ENCODE peak calls at places on chromosomes 12 and 14, in ten cellular contexts. One of them, this sample, is unnamed.

GRCh38 chr14:88835661-88836060 is 11.2 kb downstream of the TTC8 start:
- DNase-seq in left ventricle myocardium inferior: no peak
- DNase-seq in CD8-positive, alpha-beta memory T cell: no peak
- DNase-seq in mucosa of descending colon: no peak
- DNase-seq in adipocyte: peak; percentile 57
- DNase-seq in right atrium auricular region: no peak
- DNase-seq in lung: no peak
- DNase-seq in prostate gland: no peak
- DNase-seq in upper lobe of right lung: no peak
- DNase-seq in GM23338: no peak
- DNase-seq in this sample: no peak

GRCh38 chr12:24444634-24445033 is 495.2 kb upstream of the SOX5 start:
- DNase-seq in left ventricle myocardium inferior: no peak
- DNase-seq in CD8-positive, alpha-beta memory T cell: no peak
- DNase-seq in mucosa of descending colon: no peak
- DNase-seq in adipocyte: no peak
- DNase-seq in right atrium auricular region: no peak
- DNase-seq in lung: no peak
- DNase-seq in prostate gland: no peak
- DNase-seq in upper lobe of right lung: no peak
- DNase-seq in GM23338: no peak
- DNase-seq in this sample: no peak

GRCh38 chr14:96940009-96940408 is 142.8 kb downstream of the VRK1 start:
- DNase-seq in left ventricle myocardium inferior: no peak
- DNase-seq in CD8-positive, alpha-beta memory T cell: no peak
- DNase-seq in mucosa of descending colon: no peak
- DNase-seq in adipocyte: no peak
- DNase-seq in right atrium auricular region: no peak
- DNase-seq in lung: no peak
- DNase-seq in prostate gland: no peak
- DNase-seq in upper lobe of right lung: no peak
- DNase-seq in GM23338: peak; percentile 27
- DNase-seq in this sample: no peak

GRCh38 chr12:81229718-81230117 is 151.8 kb downstream of the ACSS3 start:
- DNase-seq in left ventricle myocardium inferior: no peak
- DNase-seq in CD8-positive, alpha-beta memory T cell: no peak
- DNase-seq in mucosa of descending colon: no peak
- DNase-seq in adipocyte: no peak
- DNase-seq in right atrium auricular region: no peak
- DNase-seq in lung: no peak
- DNase-seq in prostate gland: no peak
- DNase-seq in upper lobe of right lung: no peak
- DNase-seq in GM23338: no peak
- DNase-seq in this sample: no peak

GRCh38 chr12:70784042-70784668 is 136.4 kb downstream of the PTPRR start:
- DNase-seq in left ventricle myocardium inferior: no peak
- DNase-seq in CD8-positive, alpha-beta memory T cell: no peak
- DNase-seq in mucosa of descending colon: no peak
- DNase-seq in adipocyte: no peak
- DNase-seq in right atrium auricular region: no peak
- DNase-seq in lung: no peak
- DNase-seq in prostate gland: no peak
- DNase-seq in upper lobe of right lung: peak; percentile 57
- DNase-seq in GM23338: no peak
- DNase-seq in this sample: no peak

GRCh38 chr12:109983432-109984142 is 12.6 kb downstream of the GIT2 start:
- DNase-seq in left ventricle myocardium inferior: no peak
- DNase-seq in CD8-positive, alpha-beta memory T cell: no peak
- DNase-seq in mucosa of descending colon: no peak
- DNase-seq in adipocyte: no peak
- DNase-seq in right atrium auricular region: no peak
- DNase-seq in lung: peak; percentile 42
- DNase-seq in prostate gland: no peak
- DNase-seq in upper lobe of right lung: no peak
- DNase-seq in GM23338: no peak
- DNase-seq in this sample: no peak

GRCh38 chr12:63949902-63950301 is 105.4 kb downstream of the SRGAP1 start:
- DNase-seq in left ventricle myocardium inferior: no peak
- DNase-seq in CD8-positive, alpha-beta memory T cell: no peak
- DNase-seq in mucosa of descending colon: no peak
- DNase-seq in adipocyte: no peak
- DNase-seq in right atrium auricular region: no peak
- DNase-seq in lung: no peak
- DNase-seq in prostate gland: no peak
- DNase-seq in upper lobe of right lung: no peak
- DNase-seq in GM23338: no peak
- DNase-seq in this sample: no peak

GRCh38 chr12:126747530-126748149 is 1519.3 kb upstream of the TMEM132C start:
- DNase-seq in left ventricle myocardium inferior: peak; percentile 42
- DNase-seq in CD8-positive, alpha-beta memory T cell: no peak
- DNase-seq in mucosa of descending colon: no peak
- DNase-seq in adipocyte: peak; percentile 27
- DNase-seq in right atrium auricular region: no peak
- DNase-seq in lung: peak; percentile 53
- DNase-seq in prostate gland: no peak
- DNase-seq in upper lobe of right lung: peak; percentile 77
- DNase-seq in GM23338: peak; percentile 40
- DNase-seq in this sample: no peak

GRCh38 chr14:68040633-68041369 is 221.2 kb downstream of the RAD51B start:
- DNase-seq in left ventricle myocardium inferior: no peak
- DNase-seq in CD8-positive, alpha-beta memory T cell: no peak
- DNase-seq in mucosa of descending colon: no peak
- DNase-seq in adipocyte: no peak
- DNase-seq in right atrium auricular region: no peak
- DNase-seq in lung: no peak
- DNase-seq in prostate gland: no peak
- DNase-seq in upper lobe of right lung: no peak
- DNase-seq in GM23338: peak; percentile 63
- DNase-seq in this sample: no peak

GRCh38 chr14:33774866-33775519 is 175.9 kb downstream of the EGLN3 start:
- DNase-seq in left ventricle myocardium inferior: no peak
- DNase-seq in CD8-positive, alpha-beta memory T cell: no peak
- DNase-seq in mucosa of descending colon: no peak
- DNase-seq in adipocyte: peak; percentile 24
- DNase-seq in right atrium auricular region: no peak
- DNase-seq in lung: no peak
- DNase-seq in prostate gland: no peak
- DNase-seq in upper lobe of right lung: no peak
- DNase-seq in GM23338: no peak
- DNase-seq in this sample: no peak

GRCh38 chr14:99389171-99389826 is 91.4 kb downstream of the SETD3 start:
- DNase-seq in left ventricle myocardium inferior: no peak
- DNase-seq in CD8-positive, alpha-beta memory T cell: peak; percentile 4
- DNase-seq in mucosa of descending colon: no peak
- DNase-seq in adipocyte: peak; percentile 56
- DNase-seq in right atrium auricular region: no peak
- DNase-seq in lung: no peak
- DNase-seq in prostate gland: peak; percentile 21
- DNase-seq in upper lobe of right lung: peak; percentile 79
- DNase-seq in GM23338: peak; percentile 92
- DNase-seq in this sample: peak; percentile 55

GRCh38 chr12:4303750-4304149 is 17.3 kb upstream of the TIGAR start:
- DNase-seq in left ventricle myocardium inferior: no peak
- DNase-seq in CD8-positive, alpha-beta memory T cell: no peak
- DNase-seq in mucosa of descending colon: no peak
- DNase-seq in adipocyte: no peak
- DNase-seq in right atrium auricular region: no peak
- DNase-seq in lung: no peak
- DNase-seq in prostate gland: no peak
- DNase-seq in upper lobe of right lung: no peak
- DNase-seq in GM23338: no peak
- DNase-seq in this sample: no peak

GRCh38 chr12:4312251-4312650 is 8.8 kb upstream of the TIGAR start:
- DNase-seq in left ventricle myocardium inferior: no peak
- DNase-seq in CD8-positive, alpha-beta memory T cell: no peak
- DNase-seq in mucosa of descending colon: no peak
- DNase-seq in adipocyte: no peak
- DNase-seq in right atrium auricular region: no peak
- DNase-seq in lung: no peak
- DNase-seq in prostate gland: no peak
- DNase-seq in upper lobe of right lung: no peak
- DNase-seq in GM23338: no peak
- DNase-seq in this sample: no peak

GRCh38 chr12:4302881-4303280 is 18.1 kb upstream of the TIGAR start:
- DNase-seq in left ventricle myocardium inferior: no peak
- DNase-seq in CD8-positive, alpha-beta memory T cell: no peak
- DNase-seq in mucosa of descending colon: no peak
- DNase-seq in adipocyte: no peak
- DNase-seq in right atrium auricular region: no peak
- DNase-seq in lung: no peak
- DNase-seq in prostate gland: no peak
- DNase-seq in upper lobe of right lung: no peak
- DNase-seq in GM23338: no peak
- DNase-seq in this sample: no peak

GRCh38 chr12:4307593-4308333 is 13.2 kb upstream of the TIGAR start:
- DNase-seq in left ventricle myocardium inferior: peak; percentile 61
- DNase-seq in CD8-positive, alpha-beta memory T cell: no peak
- DNase-seq in mucosa of descending colon: peak; percentile 82
- DNase-seq in adipocyte: peak; percentile 85
- DNase-seq in right atrium auricular region: peak; percentile 74
- DNase-seq in lung: peak; percentile 58
- DNase-seq in prostate gland: peak; percentile 77
- DNase-seq in upper lobe of right lung: peak; percentile 72
- DNase-seq in GM23338: peak; percentile 95
- DNase-seq in this sample: no peak

GRCh38 chr12:4308334-4308960 is 12.6 kb upstream of the TIGAR start:
- DNase-seq in left ventricle myocardium inferior: no peak
- DNase-seq in CD8-positive, alpha-beta memory T cell: no peak
- DNase-seq in mucosa of descending colon: no peak
- DNase-seq in adipocyte: no peak
- DNase-seq in right atrium auricular region: no peak
- DNase-seq in lung: no peak
- DNase-seq in prostate gland: no peak
- DNase-seq in upper lobe of right lung: no peak
- DNase-seq in GM23338: peak; percentile 36
- DNase-seq in this sample: no peak
- H3K36me3 ChIP-seq in left ventricle myocardium inferior: no peaks in the 10 kb centered on the region
- H3K36me3 ChIP-seq in CD8-positive, alpha-beta memory T cell: peaks cover 19% of the 10 kb centered on the region
- H3K36me3 ChIP-seq in mucosa of descending colon: no peaks in the 10 kb centered on the region
- H3K36me3 ChIP-seq in adipocyte: peaks cover 8% of the 10 kb centered on the region
- H3K36me3 ChIP-seq in right atrium auricular region: peaks cover 5% of the 10 kb centered on the region
- H3K36me3 ChIP-seq in lung: peaks cover 2% of the 10 kb centered on the region
- H3K36me3 ChIP-seq in prostate gland: no peaks in the 10 kb centered on the region
- H3K36me3 ChIP-seq in upper lobe of right lung: peaks cover 4% of the 10 kb centered on the region
- H3K36me3 ChIP-seq in GM23338: peaks cover 4% of the 10 kb centered on the region
- H3K36me3 ChIP-seq in this sample: peaks cover 5% of the 10 kb centered on the region

GRCh38 chr12:922297-922696 is 27.2 kb downstream of the RAD52 start:
- DNase-seq in left ventricle myocardium inferior: no peak
- DNase-seq in CD8-positive, alpha-beta memory T cell: no peak
- DNase-seq in mucosa of descending colon: no peak
- DNase-seq in adipocyte: no peak
- DNase-seq in right atrium auricular region: no peak
- DNase-seq in lung: no peak
- DNase-seq in prostate gland: no peak
- DNase-seq in upper lobe of right lung: no peak
- DNase-seq in GM23338: no peak
- DNase-seq in this sample: no peak
- H3K36me3 ChIP-seq in left ventricle myocardium inferior: peaks cover 76% of the 10 kb centered on the region
- H3K36me3 ChIP-seq in CD8-positive, alpha-beta memory T cell: peaks cover 12% of the 10 kb centered on the region
- H3K36me3 ChIP-seq in mucosa of descending colon: peaks cover 5% of the 10 kb centered on the region
- H3K36me3 ChIP-seq in adipocyte: peaks cover 52% of the 10 kb centered on the region
- H3K36me3 ChIP-seq in right atrium auricular region: peaks cover 53% of the 10 kb centered on the region
- H3K36me3 ChIP-seq in lung: peaks cover 30% of the 10 kb centered on the region
- H3K36me3 ChIP-seq in prostate gland: no peaks in the 10 kb centered on the region
- H3K36me3 ChIP-seq in upper lobe of right lung: peaks cover 73% of the 10 kb centered on the region
- H3K36me3 ChIP-seq in GM23338: peaks cover 9% of the 10 kb centered on the region
- H3K36me3 ChIP-seq in this sample: peaks cover 8% of the 10 kb centered on the region

DNA sequence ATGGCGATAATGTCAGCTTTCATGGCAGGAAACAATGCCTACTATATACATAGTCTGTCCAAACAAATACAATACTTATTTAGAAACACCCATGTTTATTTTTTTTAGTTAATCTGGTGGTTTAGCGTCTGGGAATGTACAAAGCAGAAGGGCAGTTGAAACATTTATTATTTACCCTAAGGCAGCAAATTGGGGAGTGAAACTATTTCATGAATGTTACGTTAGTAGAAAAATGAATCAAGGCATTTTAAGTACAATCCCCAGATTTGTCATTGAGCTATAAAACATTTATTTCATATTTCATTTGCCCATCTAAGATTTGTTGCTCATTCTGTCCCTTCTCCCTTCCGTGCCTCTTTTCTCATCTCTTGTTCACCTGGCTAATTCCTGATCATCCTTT is 87.1 kb upstream of the ATF1 start:
- DNase-seq in left ventricle myocardium inferior: no peak
- DNase-seq in CD8-positive, alpha-beta memory T cell: no peak
- DNase-seq in mucosa of descending colon: no peak
- DNase-seq in adipocyte: peak; percentile 75
- DNase-seq in right atrium auricular region: no peak
- DNase-seq in lung: no peak
- DNase-seq in prostate gland: no peak
- DNase-seq in upper lobe of right lung: no peak
- DNase-seq in GM23338: no peak
- DNase-seq in this sample: no peak
- H3K36me3 ChIP-seq in left ventricle myocardium inferior: peaks cover 48% of the 10 kb centered on the region
- H3K36me3 ChIP-seq in CD8-positive, alpha-beta memory T cell: peaks cover 25% of the 10 kb centered on the region
- H3K36me3 ChIP-seq in mucosa of descending colon: no peaks in the 10 kb centered on the region
- H3K36me3 ChIP-seq in adipocyte: peaks cover 19% of the 10 kb centered on the region
- H3K36me3 ChIP-seq in right atrium auricular region: peaks cover 36% of the 10 kb centered on the region
- H3K36me3 ChIP-seq in lung: peaks cover 8% of the 10 kb centered on the region
- H3K36me3 ChIP-seq in prostate gland: no peaks in the 10 kb centered on the region
- H3K36me3 ChIP-seq in upper lobe of right lung: peaks cover 70% of the 10 kb centered on the region
- H3K36me3 ChIP-seq in GM23338: no peaks in the 10 kb centered on the region
- H3K36me3 ChIP-seq in this sample: peaks cover 4% of the 10 kb centered on the region

GRCh38 chr12:132067182-132067581 is 76.9 kb downstream of the DDX51 start:
- DNase-seq in left ventricle myocardium inferior: no peak
- DNase-seq in CD8-positive, alpha-beta memory T cell: no peak
- DNase-seq in mucosa of descending colon: no peak
- DNase-seq in adipocyte: no peak
- DNase-seq in right atrium auricular region: no peak
- DNase-seq in lung: no peak
- DNase-seq in prostate gland: no peak
- DNase-seq in upper lobe of right lung: no peak
- DNase-seq in GM23338: no peak
- DNase-seq in this sample: no peak

GRCh38 chr12:132069336-132069985 is 74.7 kb downstream of the DDX51 start:
- DNase-seq in left ventricle myocardium inferior: no peak
- DNase-seq in CD8-positive, alpha-beta memory T cell: no peak
- DNase-seq in mucosa of descending colon: no peak
- DNase-seq in adipocyte: no peak
- DNase-seq in right atrium auricular region: no peak
- DNase-seq in lung: no peak
- DNase-seq in prostate gland: no peak
- DNase-seq in upper lobe of right lung: no peak
- DNase-seq in GM23338: no peak
- DNase-seq in this sample: no peak

GRCh38 chr12:132066749-132067148 is 77.4 kb downstream of the DDX51 start:
- DNase-seq in left ventricle myocardium inferior: no peak
- DNase-seq in CD8-positive, alpha-beta memory T cell: no peak
- DNase-seq in mucosa of descending colon: no peak
- DNase-seq in adipocyte: no peak
- DNase-seq in right atrium auricular region: no peak
- DNase-seq in lung: no peak
- DNase-seq in prostate gland: no peak
- DNase-seq in upper lobe of right lung: no peak
- DNase-seq in GM23338: no peak
- DNase-seq in this sample: no peak

GRCh38 chr12:132066345-132066685 is 77.8 kb downstream of the DDX51 start:
- DNase-seq in left ventricle myocardium inferior: no peak
- DNase-seq in CD8-positive, alpha-beta memory T cell: peak; percentile 33
- DNase-seq in mucosa of descending colon: no peak
- DNase-seq in adipocyte: no peak
- DNase-seq in right atrium auricular region: no peak
- DNase-seq in lung: no peak
- DNase-seq in prostate gland: no peak
- DNase-seq in upper lobe of right lung: no peak
- DNase-seq in GM23338: no peak
- DNase-seq in this sample: no peak

GRCh38 chr12:132068250-132068649 is 75.9 kb downstream of the DDX51 start:
- DNase-seq in left ventricle myocardium inferior: no peak
- DNase-seq in CD8-positive, alpha-beta memory T cell: no peak
- DNase-seq in mucosa of descending colon: no peak
- DNase-seq in adipocyte: no peak
- DNase-seq in right atrium auricular region: no peak
- DNase-seq in lung: no peak
- DNase-seq in prostate gland: no peak
- DNase-seq in upper lobe of right lung: no peak
- DNase-seq in GM23338: no peak
- DNase-seq in this sample: no peak
- H3K36me3 ChIP-seq in left ventricle myocardium inferior: peaks cover 85% of the 10 kb centered on the region
- H3K36me3 ChIP-seq in CD8-positive, alpha-beta memory T cell: peaks cover 16% of the 10 kb centered on the region
- H3K36me3 ChIP-seq in mucosa of descending colon: no peaks in the 10 kb centered on the region
- H3K36me3 ChIP-seq in adipocyte: peaks cover 64% of the 10 kb centered on the region
- H3K36me3 ChIP-seq in right atrium auricular region: peaks cover 68% of the 10 kb centered on the region
- H3K36me3 ChIP-seq in lung: peaks cover 22% of the 10 kb centered on the region
- H3K36me3 ChIP-seq in prostate gland: peaks cover 7% of the 10 kb centered on the region
- H3K36me3 ChIP-seq in upper lobe of right lung: peaks cover 81% of the 10 kb centered on the region
- H3K36me3 ChIP-seq in GM23338: peaks cover 15% of the 10 kb centered on the region
- H3K36me3 ChIP-seq in this sample: peaks cover 23% of the 10 kb centered on the region